ENCODE peak calls at places on chromosome X, in five cellular contexts. U is NCI-H748 treated with DMSO at 0.1 percent for 48 hours, V is psoas muscle, R is NT2/D1, J is OCI-LY7. P is an unnamed sample.

GRCh38 chrX:151697537-151697936 is 2.3 kb downstream of the PRRG3 start:
- DNase-seq in J (no peak), R (no peak), V (no peak), U (no peak), P (no peak)

GRCh38 chrX:19593684-19594083 is 78.4 kb upstream of the MAP3K15 start:
- DNase-seq in J (peak), V (no peak), R (no peak), U (no peak), P (peak)

GRCh38 chrX:57172544-57172943 is 35.3 kb upstream of the SPIN2A start:
- DNase-seq in R (no peak), V (no peak), J (no peak), U (no peak), P (no peak)

GRCh38 chrX:143854006-143854405 is 29.9 kb upstream of the UBE2NL start:
- DNase-seq in V (no peak), U (no peak), J (no peak), R (no peak), P (no peak)

GRCh38 chrX:16386126-16386525 is 218.8 kb downstream of the MAGEB17 start:
- DNase-seq in V (no peak), R (no peak), U (no peak), J (no peak), P (no peak)

GRCh38 chrX:14497184-14497666 is 32.1 kb upstream of the GLRA2 start:
- DNase-seq in V (no peak), J (no peak), U (no peak), R (no peak), P (peak)

GRCh38 chrX:125420809-125421208 is 101.1 kb downstream of the TEX13C start:
- DNase-seq in J (no peak), V (no peak), U (no peak), R (no peak), P (no peak)

GRCh38 chrX:37302569-37302968 is 46.6 kb upstream of the PRRG1 start:
- DNase-seq in R (no peak), V (no peak), J (no peak), U (no peak), P (peak)

GRCh38 chrX:9861711-9862110 is 75.5 kb downstream of the SHROOM2 start:
- DNase-seq in V (no peak), J (no peak), R (no peak), U (no peak), P (no peak)

GRCh38 chrX:13659057-13659456 is 6.1 kb downstream of the TCEANC start:
- DNase-seq in R (no peak), V (no peak), J (peak), U (no peak), P (no peak)

GRCh38 chrX:134431894-134432293 is 28.1 kb upstream of the HPRT1 start:
- DNase-seq in U (no peak), V (no peak), R (no peak), J (no peak), P (no peak)

GRCh38 chrX:97238632-97239031 is 354.9 kb downstream of the RPA4 start:
- DNase-seq in J (no peak), U (no peak), V (no peak), R (peak), P (no peak)

GRCh38 chrX:155235891-155236290 is 19.6 kb downstream of the VBP1 start:
- DNase-seq in R (no peak), V (no peak), U (no peak), J (no peak), P (no peak)

GRCh38 chrX:120625366-120625765 is 4.5 kb downstream of the C1GALT1C1 start:
- DNase-seq in J (no peak), U (no peak), V (no peak), R (no peak), P (no peak)

GRCh38 chrX:134692990-134693389 is 34.7 kb upstream of the PLAC1 start:
- DNase-seq in V (no peak), J (no peak), U (no peak), R (no peak), P (no peak)

GRCh38 chrX:5916945-5917344 is 311.7 kb downstream of the NLGN4X start:
- DNase-seq in U (no peak), J (peak), R (no peak), V (no peak), P (peak)

GRCh38 chrX:126165721-126166401 is at the start of gene DCAF12L2:
- DNase-seq in V (peak), R (no peak), U (peak), J (no peak), P (no peak)

GRCh38 chrX:56947695-56948094 is 47.6 kb downstream of the SPIN3 start:
- DNase-seq in R (no peak), U (no peak), V (no peak), J (no peak), P (no peak)

GRCh38 chrX:75045369-75045768 is 110.7 kb downstream of the ABCB7 start:
- DNase-seq in U (no peak), J (no peak), R (no peak), V (no peak), P (no peak)

GRCh38 chrX:4878642-4879041 is 1165.2 kb upstream of the PRKX start:
- DNase-seq in R (no peak), U (no peak), V (no peak), J (no peak), P (no peak)

P was measured in NAMALWA.